ENCODE peak calls at places on chromosomes 13 and 19, in six cellular contexts. Y, G, B, K, X and P are unnamed samples.

GRCh38 chr19:18541992-18542935 is 1.1 kb downstream of the FKBP8 start:
- DNase-seq in X (no peak), K (peak; percentile 58), Y (no peak), B (peak; percentile 50), G (no peak), P (no peak)

GRCh38 chr19:12484011-12484370 is 625 bp downstream of the ZNF709 start:
- DNase-seq in B (no peak), Y (no peak), X (no peak), G (no peak), K (no peak), P (peak; percentile 12)

GRCh38 chr19:2488942-2489731 is 13.2 kb downstream of the GADD45B start:
- DNase-seq in X (no peak), G (peak; percentile 32), K (peak; percentile 82), Y (no peak), B (peak; percentile 74), P (no peak)

GRCh38 chr13:43389573-43389972 is 366.2 kb downstream of the DNAJC15 start:
- DNase-seq in B (no peak), G (no peak), K (peak; percentile 40), Y (no peak), X (no peak), P (no peak)

GRCh38 chr19:42693760-42694350 is 46.4 kb downstream of the PSG3 start:
- DNase-seq in B (peak; percentile 19), K (peak; percentile 73), X (peak; percentile 10), G (no peak), Y (peak; percentile 2), P (peak; percentile 65)

GRCh38 chr13:110676057-110676510 is 29.8 kb downstream of the CARS2 start:
- DNase-seq in B (no peak), K (no peak), X (no peak), G (no peak), Y (no peak), P (no peak)

GRCh38 chr19:6717441-6717971 is 2.9 kb downstream of the C3 start:
- DNase-seq in Y (no peak), B (no peak), K (no peak), G (no peak), X (no peak), P (no peak)

GRCh38 chr13:94858856-94859811 is 146.8 kb upstream of the SOX21 start:
- DNase-seq in Y (no peak), B (no peak), G (no peak), K (no peak), X (no peak), P (no peak)

GRCh38 chr19:9793051-9793591 is 24.6 kb upstream of the ZNF846 start:
- DNase-seq in X (peak; percentile 59), B (peak; percentile 67), G (no peak), Y (no peak), K (peak; percentile 76), P (no peak)

GRCh38 chr19:58356236-58356970 is 3.1 kb upstream of the A1BG start:
- DNase-seq in X (peak; percentile 37), Y (no peak), B (peak; percentile 44), K (peak; percentile 57), G (no peak), P (no peak)

GRCh38 chr19:48632692-48633147 is 4.5 kb downstream of the DBP start:
- DNase-seq in K (peak; percentile 71), X (no peak), Y (no peak), B (no peak), G (no peak), P (no peak)

GRCh38 chr19:47518139-47518538 is 3.3 kb upstream of the NAPA start:
- DNase-seq in X (peak; percentile 47), Y (no peak), B (no peak), K (no peak), G (no peak), P (no peak)

GRCh38 chr13:77042566-77043177 is 15.7 kb upstream of the FBXL3 start:
- DNase-seq in K (no peak), G (no peak), Y (no peak), X (no peak), B (no peak), P (no peak)

GRCh38 chr13:101514695-101515275 is 62.3 kb downstream of the ITGBL1 start:
- DNase-seq in K (peak; percentile 74), B (no peak), X (no peak), Y (peak; percentile 33), G (no peak), P (peak; percentile 3)

GRCh38 chr19:12140545-12141404 is 625 bp upstream of the ZNF20 start:
- DNase-seq in K (peak; percentile 89), G (peak; percentile 67), X (peak; percentile 77), B (peak; percentile 87), Y (peak; percentile 66), P (peak; percentile 35)

GRCh38 chr13:84265365-84265764 is 383.1 kb upstream of the SLITRK1 start:
- DNase-seq in B (no peak), Y (no peak), G (no peak), X (no peak), K (no peak), P (no peak)

GRCh38 chr19:42143341-42144234 is 11.3 kb upstream of the POU2F2 start:
- DNase-seq in B (no peak), K (peak; percentile 60), X (no peak), Y (no peak), G (peak; percentile 68), P (peak; percentile 41)

GRCh38 chr13:34076943-34077703 is 259.2 kb downstream of the RFC3 start:
- DNase-seq in G (no peak), Y (no peak), B (no peak), K (peak; percentile 68), X (no peak), P (peak; percentile 12)

GRCh38 chr19:32720936-32721250 is 1.3 kb downstream of the TDRD12 start:
- DNase-seq in G (no peak), B (no peak), K (no peak), Y (no peak), X (no peak), P (no peak)

GRCh38 chr13:109271991-109272454 is 514.4 kb downstream of the IRS2 start:
- DNase-seq in B (no peak), X (no peak), Y (no peak), K (peak; percentile 78), G (no peak), P (no peak)